ENCODE peak calls at places on chromosomes 7 and 10, in six cellular contexts. U is HCT116, S is fibroblast of the aortic adventitia, Z is coronary artery, C is endodermal cell, X is IMR-90. O is an unnamed sample.

GRCh38 chr10:62842983-62843382 is 26.8 kb upstream of the EGR2 start:
- DNase-seq in U (no peak), S (no peak), Z (no peak), C (no peak), X (no peak), O (no peak)

GRCh38 chr10:22252801-22253577 is 35.2 kb upstream of the EBLN1 start:
- DNase-seq in U (no peak), S (no peak), Z (peak), C (peak), X (no peak), O (peak)

GRCh38 chr7:102284399-102284798 is 2.3 kb upstream of the SH2B2 start:
- DNase-seq in U (no peak), S (no peak), Z (no peak), C (no peak), X (no peak), O (no peak)

GRCh38 chr10:63720072-63720537 is 198.9 kb downstream of the REEP3 start:
- DNase-seq in U (peak), S (peak), Z (no peak), C (peak), X (peak), O (peak)

GRCh38 chr10:43867667-43868361 is 219.1 kb upstream of the ZNF32 start:
- DNase-seq in U (no peak), S (peak), Z (peak), C (peak), X (peak), O (no peak)

GRCh38 chr7:13031481-13031880 is 344.0 kb downstream of the ARL4A start:
- DNase-seq in U (no peak), S (no peak), Z (no peak), C (no peak), X (no peak), O (no peak)

GRCh38 chr7:92523110-92523509 is 5.2 kb downstream of the PEX1 start:
- DNase-seq in U (no peak), S (no peak), Z (no peak), C (no peak), X (no peak), O (no peak)

GRCh38 chr10:29858352-29859267 is 200.8 kb downstream of the JCAD start:
- DNase-seq in U (peak), S (peak), Z (peak), C (peak), X (peak), O (peak)

GRCh38 chr10:62506371-62506770 is 132.2 kb downstream of the ZNF365 start:
- DNase-seq in U (no peak), S (no peak), Z (no peak), C (no peak), X (no peak), O (no peak)

GRCh38 chr7:20598479-20599419 is 16.7 kb upstream of the ABCB5 start:
- DNase-seq in U (peak), S (peak), Z (no peak), C (no peak), X (peak), O (no peak)

GRCh38 chr10:60549686-60550085 is 160.0 kb upstream of the ANK3 start:
- DNase-seq in U (peak), S (peak), Z (no peak), C (no peak), X (no peak), O (no peak)

GRCh38 chr7:29564455-29565185 is 985 bp downstream of the PRR15 start:
- DNase-seq in U (no peak), S (peak), Z (peak), C (peak), X (peak), O (peak)

GRCh38 chr7:120021085-120021484 is 251.9 kb upstream of the KCND2 start:
- DNase-seq in U (no peak), S (peak), Z (no peak), C (no peak), X (peak), O (no peak)

GRCh38 chr10:89655722-89656121 is 10.7 kb upstream of the PANK1 start:
- DNase-seq in U (no peak), S (no peak), Z (no peak), C (no peak), X (no peak), O (no peak)

GRCh38 chr10:14425031-14425430 is 94.3 kb upstream of the FRMD4A start:
- DNase-seq in U (no peak), S (no peak), Z (no peak), C (no peak), X (no peak), O (no peak)

GRCh38 chr7:42753917-42754363 is 157.9 kb downstream of the C7orf25 start:
- DNase-seq in U (no peak), S (no peak), Z (no peak), C (no peak), X (no peak), O (no peak)

GRCh38 chr10:120578123-120578522 is 121.1 kb downstream of the PLPP4 start:
- DNase-seq in U (no peak), S (no peak), Z (no peak), C (no peak), X (no peak), O (no peak)

GRCh38 chr7:138981332-138982203 is at the start of gene KIAA1549:
- DNase-seq in U (peak), S (peak), Z (peak), C (peak), X (peak), O (peak)

GRCh38 chr7:103504505-103505135 is 58.6 kb upstream of the SLC26A5 start:
- DNase-seq in U (no peak), S (no peak), Z (no peak), C (peak), X (no peak), O (no peak)

GRCh38 chr7:31734456-31734855 is 47.4 kb downstream of the PPP1R17 start:
- DNase-seq in U (no peak), S (peak), Z (no peak), C (no peak), X (peak), O (no peak)

GRCh38 chr10:60998932-60999331 is 54.9 kb upstream of the RHOBTB1 start:
- DNase-seq in U (no peak), S (no peak), Z (no peak), C (no peak), X (no peak), O (no peak)

GRCh38 chr10:132420469-132421376 is 23.7 kb downstream of the PWWP2B start:
- DNase-seq in U (no peak), S (peak), Z (no peak), C (peak), X (no peak), O (no peak)

GRCh38 chr10:50506861-50507573 is 116.7 kb downstream of the SGMS1 start:
- DNase-seq in U (no peak), S (no peak), Z (no peak), C (no peak), X (no peak), O (no peak)

GRCh38 chr10:94343159-94343558 is 19.6 kb downstream of the NOC3L start:
- DNase-seq in U (no peak), S (no peak), Z (no peak), C (no peak), X (peak), O (no peak)

GRCh38 chr10:81548160-81548559 is 326.8 kb upstream of the NRG3 start:
- DNase-seq in U (no peak), S (no peak), Z (no peak), C (peak), X (no peak), O (no peak)

GRCh38 chr10:115432188-115432819 is 339.1 kb downstream of the ATRNL1 start:
- DNase-seq in U (peak), S (no peak), Z (no peak), C (no peak), X (peak), O (no peak)

GRCh38 chr7:98251251-98251843 is 685 bp downstream of the TECPR1 start:
- DNase-seq in U (no peak), S (no peak), Z (no peak), C (no peak), X (no peak), O (no peak)

GRCh38 chr7:140082770-140083169 is 20.0 kb upstream of the PARP12 start:
- DNase-seq in U (no peak), S (no peak), Z (no peak), C (no peak), X (no peak), O (no peak)

GRCh38 chr7:140081774-140082425 is 19.1 kb upstream of the PARP12 start:
- DNase-seq in U (no peak), S (no peak), Z (no peak), C (no peak), X (no peak), O (no peak)

GRCh38 chr7:140080919-140081318 is 18.2 kb upstream of the PARP12 start:
- DNase-seq in U (no peak), S (no peak), Z (no peak), C (no peak), X (no peak), O (no peak)

GRCh38 chr7:140078392-140078791 is 15.6 kb upstream of the PARP12 start:
- DNase-seq in U (no peak), S (no peak), Z (no peak), C (peak), X (no peak), O (no peak)

GRCh38 chr7:140079121-140079536 is 16.4 kb upstream of the PARP12 start:
- DNase-seq in U (no peak), S (peak), Z (no peak), C (peak), X (peak), O (peak)
- TF ChIP-seq CTCF in U (peak), S (peak), Z (no peak), C (peak), X (peak), O (peak)

GRCh38 chr10:4549254-4549653 is 276.8 kb upstream of the AKR1E2 start:
- DNase-seq in U (no peak), S (no peak), Z (no peak), C (no peak), X (no peak), O (no peak)
- TF ChIP-seq CTCF in U (no peak), S (no peak), Z (no peak), C (no peak), X (no peak), O (no peak)

DNA sequence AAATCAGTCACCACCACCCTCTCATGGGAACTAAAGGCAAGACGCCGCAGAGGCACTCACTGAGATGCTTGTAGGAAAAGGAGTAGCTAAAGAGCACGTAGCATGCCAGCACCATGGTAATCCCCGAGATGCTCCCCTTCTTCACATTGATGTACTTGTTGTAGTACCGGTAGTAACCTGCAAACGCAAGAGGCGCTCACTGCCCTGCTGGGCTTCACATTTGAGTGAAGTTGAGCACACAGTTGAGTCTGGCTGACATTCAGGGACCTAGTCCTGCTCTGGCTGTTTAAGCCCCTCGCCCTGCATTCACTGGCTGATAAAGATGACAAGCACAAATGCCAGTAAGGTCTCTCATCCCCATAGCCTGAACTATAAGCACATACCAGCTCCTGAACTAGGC is 6.9 kb downstream of the ATP5MF start:
- DNase-seq in U (no peak), S (peak), Z (no peak), C (peak), X (no peak), O (peak)
- TF ChIP-seq CTCF in U (peak), S (peak), Z (no peak), C (peak), X (peak), O (peak)

GRCh38 chr10:42684517-42684916 is 46.1 kb upstream of the ZNF33B start:
- DNase-seq in U (no peak), S (no peak), Z (no peak), C (no peak), X (no peak), O (no peak)
- TF ChIP-seq CTCF in U (no peak), S (no peak), Z (no peak), C (no peak), X (no peak), O (no peak)

DNA sequence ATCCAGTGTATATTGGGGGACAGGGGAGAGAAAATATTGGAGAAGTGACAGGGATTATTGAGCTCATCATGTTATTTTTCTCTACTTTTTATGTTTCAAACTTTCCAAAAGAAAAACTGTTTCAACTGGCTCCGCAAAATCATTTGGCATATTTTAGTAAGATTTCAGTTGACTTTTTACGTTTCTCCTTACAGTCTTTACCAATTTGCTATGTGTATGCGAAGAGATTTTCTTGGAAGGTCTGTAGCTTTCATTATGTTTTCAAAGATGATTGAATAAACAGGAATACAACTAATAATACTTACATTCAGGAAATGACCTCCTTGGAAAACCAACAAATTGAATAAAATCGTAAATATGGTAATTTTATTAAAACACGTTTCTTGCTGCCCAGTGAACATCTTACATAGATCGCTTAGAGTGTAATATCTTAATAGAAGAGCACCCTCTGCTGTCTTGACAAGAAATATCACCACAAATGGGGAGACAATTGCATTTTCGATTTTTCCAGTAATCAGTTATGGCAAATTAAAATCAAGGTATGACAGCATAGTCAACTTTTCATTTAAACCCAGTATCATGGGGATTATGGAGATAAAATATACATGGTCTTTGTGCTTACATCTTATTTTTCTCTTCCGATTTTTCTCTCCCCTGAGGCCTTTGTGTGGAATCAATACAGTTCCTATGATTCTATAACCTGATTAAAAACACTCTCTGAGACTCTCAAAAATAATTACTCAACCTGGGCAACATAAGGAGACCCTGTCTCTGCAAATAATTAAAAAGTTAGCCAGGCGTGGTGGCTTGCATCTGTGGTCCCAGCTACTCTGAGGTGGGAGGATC is 43.1 kb downstream of the MBL2 start:
- DNase-seq in U (peak), S (peak), Z (no peak), C (no peak), X (peak), O (no peak)
- TF ChIP-seq CTCF in U (peak), S (peak), Z (peak), C (peak), X (peak), O (peak)

O was measured in endothelial cell.